ENCODE peak calls at places on chromosome 13, in seven cellular contexts. O, K, M, Q, G, W and X are unnamed samples.
A peak's percentile ranks its signal among the peaks of the same experiment; 100 is the strongest.

GRCh38 chr13:102355251-102355650 is 46.6 kb downstream of the FGF14 start:
- DNase-seq in O (no peak), K (no peak), M (no peak), Q (no peak), G (no peak), W (no peak), X (no peak)

GRCh38 chr13:40539954-40540706 is 126.3 kb downstream of the FOXO1 start:
- DNase-seq in O (no peak), K (no peak), M (no peak), Q (peak; percentile 35), G (peak; percentile 36), W (no peak), X (no peak)

GRCh38 chr13:75416327-75417005 is 65.5 kb downstream of the TBC1D4 start:
- DNase-seq in O (no peak), K (no peak), M (no peak), Q (no peak), G (no peak), W (no peak), X (no peak)

GRCh38 chr13:41060723-41061074 is 610 bp upstream of the WBP4 start:
- DNase-seq in O (peak; percentile 85), K (peak; percentile 82), M (peak; percentile 80), Q (no peak), G (no peak), W (peak; percentile 84), X (peak; percentile 97)

GRCh38 chr13:24123761-24124160 is 36.8 kb upstream of the SPATA13 start:
- DNase-seq in O (no peak), K (no peak), M (no peak), Q (no peak), G (no peak), W (no peak), X (no peak)

GRCh38 chr13:112331675-112332074 is 44.5 kb upstream of the SPACA7 start:
- DNase-seq in O (no peak), K (no peak), M (no peak), Q (no peak), G (no peak), W (no peak), X (no peak)

GRCh38 chr13:27354379-27354778 is 70.0 kb upstream of the GTF3A start:
- DNase-seq in O (no peak), K (no peak), M (no peak), Q (no peak), G (no peak), W (no peak), X (no peak)

GRCh38 chr13:112728375-112729126 is 38.7 kb downstream of the ATP11A start:
- DNase-seq in O (no peak), K (no peak), M (no peak), Q (no peak), G (no peak), W (no peak), X (peak; percentile 33)

GRCh38 chr13:48583859-48584311 is 51.0 kb upstream of the RCBTB2 start:
- DNase-seq in O (no peak), K (no peak), M (no peak), Q (no peak), G (no peak), W (no peak), X (no peak)

GRCh38 chr13:78228940-78229339 is 310.3 kb upstream of the EDNRB start:
- DNase-seq in O (no peak), K (no peak), M (no peak), Q (no peak), G (no peak), W (no peak), X (no peak)

GRCh38 chr13:86569974-86570373 is 770.8 kb upstream of the SLITRK6 start:
- DNase-seq in O (no peak), K (no peak), M (no peak), Q (no peak), G (no peak), W (no peak), X (no peak)

GRCh38 chr13:64471916-64472315 is 2758.2 kb downstream of the PCDH9 start:
- DNase-seq in O (no peak), K (no peak), M (no peak), Q (peak; percentile 7), G (peak; percentile 20), W (no peak), X (no peak)

GRCh38 chr13:49052801-49053200 is 77.1 kb downstream of the FNDC3A start:
- DNase-seq in O (no peak), K (no peak), M (no peak), Q (no peak), G (no peak), W (no peak), X (no peak)

GRCh38 chr13:50914848-50915247 is 5.3 kb downstream of the RNASEH2B start:
- DNase-seq in O (no peak), K (no peak), M (no peak), Q (no peak), G (no peak), W (no peak), X (no peak)

GRCh38 chr13:98232456-98232855 is 55.4 kb upstream of the RNF113B start:
- DNase-seq in O (no peak), K (no peak), M (no peak), Q (peak; percentile 25), G (no peak), W (no peak), X (no peak)

GRCh38 chr13:53398051-53398450 is 369.4 kb downstream of the OLFM4 start:
- DNase-seq in O (no peak), K (no peak), M (no peak), Q (no peak), G (no peak), W (no peak), X (no peak)

GRCh38 chr13:37715606-37716015 is 117.0 kb upstream of the POSTN start:
- DNase-seq in O (no peak), K (no peak), M (no peak), Q (no peak), G (peak; percentile 46), W (no peak), X (no peak)

GRCh38 chr13:109872864-109873263 is 86.5 kb upstream of the IRS2 start:
- DNase-seq in O (no peak), K (no peak), M (no peak), Q (no peak), G (no peak), W (no peak), X (no peak)

GRCh38 chr13:32170841-32171240 is 139.3 kb downstream of the FRY start:
- DNase-seq in O (no peak), K (no peak), M (no peak), Q (no peak), G (no peak), W (no peak), X (no peak)

GRCh38 chr13:28542804-28543203 is 47.9 kb upstream of the FLT1 start:
- DNase-seq in O (no peak), K (no peak), M (no peak), Q (no peak), G (no peak), W (no peak), X (no peak)

GRCh38 chr13:112859817-112860190 is 109.2 kb upstream of the MCF2L start:
- DNase-seq in O (no peak), K (no peak), M (no peak), Q (no peak), G (peak; percentile 29), W (no peak), X (peak; percentile 76)

GRCh38 chr13:29926077-29926476 is 75.7 kb upstream of the UBL3 start:
- DNase-seq in O (no peak), K (no peak), M (no peak), Q (no peak), G (no peak), W (no peak), X (no peak)

GRCh38 chr13:97328222-97328790 is 105.7 kb upstream of the RAP2A start:
- DNase-seq in O (no peak), K (no peak), M (no peak), Q (no peak), G (no peak), W (no peak), X (no peak)

GRCh38 chr13:21234537-21234936 is 58.1 kb downstream of the MRPL57 start:
- DNase-seq in O (peak; percentile 16), K (no peak), M (no peak), Q (no peak), G (no peak), W (no peak), X (no peak)

GRCh38 chr13:97030705-97031452 is 36.6 kb upstream of the OXGR1 start:
- DNase-seq in O (no peak), K (no peak), M (no peak), Q (no peak), G (no peak), W (no peak), X (no peak)

GRCh38 chr13:40356011-40356410 is 310.4 kb downstream of the FOXO1 start:
- DNase-seq in O (no peak), K (no peak), M (no peak), Q (no peak), G (no peak), W (no peak), X (no peak)

GRCh38 chr13:101455863-101456262 is 3.4 kb downstream of the ITGBL1 start:
- DNase-seq in O (no peak), K (no peak), M (no peak), Q (peak; percentile 88), G (peak; percentile 73), W (no peak), X (no peak)

GRCh38 chr13:46668302-46668720 is 115.3 kb downstream of the LRCH1 start:
- DNase-seq in O (peak; percentile 65), K (no peak), M (no peak), Q (peak; percentile 78), G (peak; percentile 78), W (no peak), X (no peak)

GRCh38 chr13:93174260-93174659 is 52.3 kb upstream of the GPC6 start:
- DNase-seq in O (no peak), K (no peak), M (no peak), Q (no peak), G (no peak), W (no peak), X (no peak)

GRCh38 chr13:91459485-91459884 is 61.1 kb downstream of the GPC5 start:
- DNase-seq in O (no peak), K (no peak), M (no peak), Q (no peak), G (no peak), W (no peak), X (no peak)

GRCh38 chr13:27023385-27023784 is 148.2 kb downstream of the USP12 start:
- DNase-seq in O (no peak), K (no peak), M (no peak), Q (no peak), G (no peak), W (no peak), X (no peak)

GRCh38 chr13:75405976-75406703 is 75.8 kb downstream of the TBC1D4 start:
- DNase-seq in O (no peak), K (no peak), M (no peak), Q (no peak), G (peak; percentile 70), W (no peak), X (no peak)

GRCh38 chr13:74871671-74872070 is 610.3 kb downstream of the TBC1D4 start:
- DNase-seq in O (no peak), K (no peak), M (no peak), Q (peak; percentile 83), G (no peak), W (no peak), X (no peak)

GRCh38 chr13:24212674-24213073 is 52.2 kb downstream of the SPATA13 start:
- DNase-seq in O (no peak), K (no peak), M (no peak), Q (no peak), G (no peak), W (no peak), X (no peak)